ENCODE peak calls at places on chromosomes 6 and 20, in nine cellular contexts. One of them, this sample, is unnamed.

GRCh38 chr6:130780137-130780536 is 47.1 kb upstream of the SMLR1 start:
- DNase-seq in heart right ventricle: no peak
- DNase-seq in IMR-90: no peak
- DNase-seq in left ventricle myocardium inferior: no peak
- DNase-seq in prostate gland: no peak
- DNase-seq in body of pancreas: no peak
- DNase-seq in heart left ventricle: no peak
- DNase-seq in mammary epithelial cell: no peak
- DNase-seq in uterus: no peak
- DNase-seq in this sample: no peak

GRCh38 chr20:37316116-37316774 is 26.8 kb downstream of the MANBAL start:
- DNase-seq in heart right ventricle: no peak
- DNase-seq in IMR-90: no peak
- DNase-seq in left ventricle myocardium inferior: no peak
- DNase-seq in prostate gland: no peak
- DNase-seq in body of pancreas: no peak
- DNase-seq in heart left ventricle: no peak
- DNase-seq in mammary epithelial cell: no peak
- DNase-seq in uterus: no peak
- DNase-seq in this sample: no peak

GRCh38 chr20:48478370-48478769 is 349.4 kb downstream of the PREX1 start:
- DNase-seq in heart right ventricle: no peak
- DNase-seq in IMR-90: no peak
- DNase-seq in left ventricle myocardium inferior: no peak
- DNase-seq in prostate gland: no peak
- DNase-seq in body of pancreas: no peak
- DNase-seq in heart left ventricle: no peak
- DNase-seq in mammary epithelial cell: no peak
- DNase-seq in uterus: no peak
- DNase-seq in this sample: no peak

GRCh38 chr20:59214619-59215547 is 51.3 kb downstream of the ZNF831 start:
- DNase-seq in heart right ventricle: no peak
- DNase-seq in IMR-90: no peak
- DNase-seq in left ventricle myocardium inferior: no peak
- DNase-seq in prostate gland: no peak
- DNase-seq in body of pancreas: peak
- DNase-seq in heart left ventricle: no peak
- DNase-seq in mammary epithelial cell: no peak
- DNase-seq in uterus: no peak
- DNase-seq in this sample: no peak

GRCh38 chr6:137904822-137905617 is 38.0 kb downstream of the TNFAIP3 start:
- DNase-seq in heart right ventricle: peak
- DNase-seq in IMR-90: no peak
- DNase-seq in left ventricle myocardium inferior: no peak
- DNase-seq in prostate gland: no peak
- DNase-seq in body of pancreas: peak
- DNase-seq in heart left ventricle: no peak
- DNase-seq in mammary epithelial cell: no peak
- DNase-seq in uterus: no peak
- DNase-seq in this sample: no peak

GRCh38 chr20:60108397-60108796 is 150.2 kb downstream of the CDH26 start:
- DNase-seq in heart right ventricle: no peak
- DNase-seq in IMR-90: peak
- DNase-seq in left ventricle myocardium inferior: no peak
- DNase-seq in prostate gland: no peak
- DNase-seq in body of pancreas: no peak
- DNase-seq in heart left ventricle: no peak
- DNase-seq in mammary epithelial cell: no peak
- DNase-seq in uterus: no peak
- DNase-seq in this sample: no peak

GRCh38 chr6:147782302-147782701 is 273.8 kb downstream of the SAMD5 start:
- DNase-seq in heart right ventricle: no peak
- DNase-seq in IMR-90: peak
- DNase-seq in left ventricle myocardium inferior: no peak
- DNase-seq in prostate gland: no peak
- DNase-seq in body of pancreas: no peak
- DNase-seq in heart left ventricle: no peak
- DNase-seq in mammary epithelial cell: no peak
- DNase-seq in uterus: no peak
- DNase-seq in this sample: no peak

GRCh38 chr6:158894192-158894591 is 75.0 kb upstream of the EZR start:
- DNase-seq in heart right ventricle: no peak
- DNase-seq in IMR-90: peak
- DNase-seq in left ventricle myocardium inferior: no peak
- DNase-seq in prostate gland: no peak
- DNase-seq in body of pancreas: no peak
- DNase-seq in heart left ventricle: no peak
- DNase-seq in mammary epithelial cell: peak
- DNase-seq in uterus: no peak
- DNase-seq in this sample: no peak

GRCh38 chr6:54310377-54311152 is 2.3 kb downstream of the TINAG start:
- DNase-seq in heart right ventricle: no peak
- DNase-seq in IMR-90: no peak
- DNase-seq in left ventricle myocardium inferior: no peak
- DNase-seq in prostate gland: no peak
- DNase-seq in body of pancreas: no peak
- DNase-seq in heart left ventricle: no peak
- DNase-seq in mammary epithelial cell: no peak
- DNase-seq in uterus: no peak
- DNase-seq in this sample: no peak

GRCh38 chr6:140897804-140898573 is 1234.7 kb upstream of the GJE1 start:
- DNase-seq in heart right ventricle: peak
- DNase-seq in IMR-90: no peak
- DNase-seq in left ventricle myocardium inferior: no peak
- DNase-seq in prostate gland: no peak
- DNase-seq in body of pancreas: no peak
- DNase-seq in heart left ventricle: no peak
- DNase-seq in mammary epithelial cell: no peak
- DNase-seq in uterus: no peak
- DNase-seq in this sample: no peak

GRCh38 chr20:11232249-11232648 is 558.5 kb upstream of the JAG1 start:
- DNase-seq in heart right ventricle: no peak
- DNase-seq in IMR-90: no peak
- DNase-seq in left ventricle myocardium inferior: no peak
- DNase-seq in prostate gland: no peak
- DNase-seq in body of pancreas: no peak
- DNase-seq in heart left ventricle: no peak
- DNase-seq in mammary epithelial cell: no peak
- DNase-seq in uterus: no peak
- DNase-seq in this sample: no peak

DNA sequence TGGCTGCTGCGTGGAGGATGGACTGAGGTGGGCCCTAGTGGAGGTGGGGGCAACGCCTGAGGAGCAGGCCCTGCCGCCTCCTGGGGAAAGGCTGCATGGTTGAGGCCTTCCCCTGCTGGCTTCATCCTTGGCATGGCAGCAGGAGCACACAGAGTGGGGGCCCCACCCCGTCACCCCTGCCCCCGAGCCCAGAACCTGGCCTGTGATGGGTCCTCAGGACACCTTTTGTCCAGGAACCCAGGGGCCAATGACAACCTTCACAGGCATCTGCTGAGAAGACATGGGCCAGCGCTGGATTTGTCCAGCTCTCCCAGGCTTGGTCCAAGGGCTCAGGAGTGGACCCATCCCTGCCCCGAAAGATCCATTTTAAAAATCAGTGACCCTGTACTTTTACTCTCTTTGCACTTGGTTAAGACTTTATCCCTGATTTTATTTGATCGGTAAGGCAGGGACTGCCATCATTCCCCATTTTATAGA is 575 bp upstream of the SLC17A9 start:
- DNase-seq in heart right ventricle: no peak
- DNase-seq in IMR-90: no peak
- DNase-seq in left ventricle myocardium inferior: no peak
- DNase-seq in prostate gland: no peak
- DNase-seq in body of pancreas: no peak
- DNase-seq in heart left ventricle: no peak
- DNase-seq in mammary epithelial cell: no peak
- DNase-seq in uterus: no peak
- DNase-seq in this sample: no peak
- H3K27ac ChIP-seq in heart right ventricle: peak
- H3K27ac ChIP-seq in IMR-90: peak
- H3K27ac ChIP-seq in left ventricle myocardium inferior: peak
- H3K27ac ChIP-seq in prostate gland: no peak
- H3K27ac ChIP-seq in body of pancreas: no peak
- H3K27ac ChIP-seq in heart left ventricle: no peak
- H3K27ac ChIP-seq in mammary epithelial cell: no peak
- H3K27ac ChIP-seq in uterus: no peak
- H3K27ac ChIP-seq in this sample: no peak

GRCh38 chr6:34194770-34195169 is 41.9 kb upstream of the HMGA1 start:
- DNase-seq in heart right ventricle: no peak
- DNase-seq in IMR-90: no peak
- DNase-seq in left ventricle myocardium inferior: no peak
- DNase-seq in prostate gland: no peak
- DNase-seq in body of pancreas: no peak
- DNase-seq in heart left ventricle: no peak
- DNase-seq in mammary epithelial cell: no peak
- DNase-seq in uterus: no peak
- DNase-seq in this sample: no peak

GRCh38 chr6:34200340-34200971 is 36.2 kb upstream of the HMGA1 start:
- DNase-seq in heart right ventricle: no peak
- DNase-seq in IMR-90: no peak
- DNase-seq in left ventricle myocardium inferior: no peak
- DNase-seq in prostate gland: no peak
- DNase-seq in body of pancreas: no peak
- DNase-seq in heart left ventricle: no peak
- DNase-seq in mammary epithelial cell: no peak
- DNase-seq in uterus: no peak
- DNase-seq in this sample: no peak

GRCh38 chr6:34195726-34196115 is 41.0 kb upstream of the HMGA1 start:
- DNase-seq in heart right ventricle: peak
- DNase-seq in IMR-90: no peak
- DNase-seq in left ventricle myocardium inferior: no peak
- DNase-seq in prostate gland: no peak
- DNase-seq in body of pancreas: no peak
- DNase-seq in heart left ventricle: no peak
- DNase-seq in mammary epithelial cell: no peak
- DNase-seq in uterus: peak
- DNase-seq in this sample: no peak

GRCh38 chr6:34196833-34197195 is 39.9 kb upstream of the HMGA1 start:
- DNase-seq in heart right ventricle: no peak
- DNase-seq in IMR-90: no peak
- DNase-seq in left ventricle myocardium inferior: no peak
- DNase-seq in prostate gland: no peak
- DNase-seq in body of pancreas: no peak
- DNase-seq in heart left ventricle: no peak
- DNase-seq in mammary epithelial cell: no peak
- DNase-seq in uterus: no peak
- DNase-seq in this sample: no peak

GRCh38 chr6:34196116-34196832 is 40.4 kb upstream of the HMGA1 start:
- DNase-seq in heart right ventricle: peak
- DNase-seq in IMR-90: peak
- DNase-seq in left ventricle myocardium inferior: peak
- DNase-seq in prostate gland: peak
- DNase-seq in body of pancreas: peak
- DNase-seq in heart left ventricle: peak
- DNase-seq in mammary epithelial cell: peak
- DNase-seq in uterus: peak
- DNase-seq in this sample: peak
- H3K4me3 ChIP-seq in heart right ventricle: no peak
- H3K4me3 ChIP-seq in IMR-90: peak
- H3K4me3 ChIP-seq in left ventricle myocardium inferior: peak
- H3K4me3 ChIP-seq in prostate gland: peak
- H3K4me3 ChIP-seq in body of pancreas: peak
- H3K4me3 ChIP-seq in heart left ventricle: peak
- H3K4me3 ChIP-seq in mammary epithelial cell: peak
- H3K4me3 ChIP-seq in uterus: peak
- H3K4me3 ChIP-seq in this sample: peak

GRCh38 chr6:13444604-13445003 is 42.8 kb downstream of the GFOD1 start:
- DNase-seq in heart right ventricle: no peak
- DNase-seq in IMR-90: no peak
- DNase-seq in left ventricle myocardium inferior: no peak
- DNase-seq in prostate gland: no peak
- DNase-seq in body of pancreas: no peak
- DNase-seq in heart left ventricle: no peak
- DNase-seq in mammary epithelial cell: no peak
- DNase-seq in uterus: no peak
- DNase-seq in this sample: no peak
- TF ChIP-seq CTCF in heart right ventricle: no peak
- TF ChIP-seq CTCF in IMR-90: no peak
- TF ChIP-seq CTCF in left ventricle myocardium inferior: no peak
- TF ChIP-seq CTCF in prostate gland: no peak
- TF ChIP-seq CTCF in body of pancreas: no peak
- TF ChIP-seq CTCF in heart left ventricle: no peak
- TF ChIP-seq CTCF in mammary epithelial cell: no peak
- TF ChIP-seq CTCF in uterus: no peak
- TF ChIP-seq CTCF in this sample: no peak

GRCh38 chr6:111781055-111781708 is 92.1 kb downstream of the FYN start:
- DNase-seq in heart right ventricle: no peak
- DNase-seq in IMR-90: peak
- DNase-seq in left ventricle myocardium inferior: no peak
- DNase-seq in prostate gland: no peak
- DNase-seq in body of pancreas: no peak
- DNase-seq in heart left ventricle: no peak
- DNase-seq in mammary epithelial cell: peak
- DNase-seq in uterus: no peak
- DNase-seq in this sample: no peak

GRCh38 chr6:111779660-111780059 is 93.6 kb downstream of the FYN start:
- DNase-seq in heart right ventricle: no peak
- DNase-seq in IMR-90: no peak
- DNase-seq in left ventricle myocardium inferior: no peak
- DNase-seq in prostate gland: no peak
- DNase-seq in body of pancreas: no peak
- DNase-seq in heart left ventricle: no peak
- DNase-seq in mammary epithelial cell: no peak
- DNase-seq in uterus: no peak
- DNase-seq in this sample: no peak

GRCh38 chr6:111784423-111784822 is 88.8 kb downstream of the FYN start:
- DNase-seq in heart right ventricle: no peak
- DNase-seq in IMR-90: no peak
- DNase-seq in left ventricle myocardium inferior: no peak
- DNase-seq in prostate gland: no peak
- DNase-seq in body of pancreas: no peak
- DNase-seq in heart left ventricle: no peak
- DNase-seq in mammary epithelial cell: peak
- DNase-seq in uterus: no peak
- DNase-seq in this sample: no peak

GRCh38 chr6:111782887-111783286 is 90.4 kb downstream of the FYN start:
- DNase-seq in heart right ventricle: no peak
- DNase-seq in IMR-90: no peak
- DNase-seq in left ventricle myocardium inferior: no peak
- DNase-seq in prostate gland: no peak
- DNase-seq in body of pancreas: no peak
- DNase-seq in heart left ventricle: no peak
- DNase-seq in mammary epithelial cell: no peak
- DNase-seq in uterus: no peak
- DNase-seq in this sample: no peak

DNA sequence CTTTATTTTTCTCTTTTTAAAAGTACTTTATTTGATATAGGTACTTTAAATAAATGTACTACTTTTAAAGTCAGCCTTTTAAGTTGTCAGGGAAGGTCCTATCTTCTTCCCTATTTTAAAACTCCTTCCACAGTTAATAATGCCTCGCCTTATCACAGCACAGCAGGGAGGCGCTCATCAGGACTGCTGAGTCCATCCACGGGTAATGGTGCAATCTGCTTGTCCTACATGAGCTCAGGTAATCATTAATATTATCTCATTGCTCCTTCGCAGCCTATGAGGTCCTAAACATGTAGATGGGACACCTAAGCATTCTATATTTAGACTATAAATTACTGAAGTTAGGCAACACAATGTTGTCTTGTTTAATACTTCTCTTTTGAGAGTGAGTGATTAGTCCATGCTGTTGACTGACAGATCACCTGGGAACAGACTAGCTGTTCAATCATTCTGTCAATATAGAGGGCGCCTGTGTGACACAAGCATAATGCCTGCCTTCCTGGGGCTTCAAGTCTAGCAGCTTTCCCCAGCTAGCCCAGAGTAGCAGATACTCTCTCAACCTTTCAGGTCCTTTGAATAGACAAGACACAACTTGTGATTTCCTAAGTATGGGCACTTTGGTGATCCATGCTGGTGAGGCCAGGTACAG is 91.0 kb downstream of the FYN start:
- DNase-seq in heart right ventricle: no peak
- DNase-seq in IMR-90: no peak
- DNase-seq in left ventricle myocardium inferior: no peak
- DNase-seq in prostate gland: no peak
- DNase-seq in body of pancreas: no peak
- DNase-seq in heart left ventricle: no peak
- DNase-seq in mammary epithelial cell: no peak
- DNase-seq in uterus: no peak
- DNase-seq in this sample: no peak
- H3K27ac ChIP-seq in heart right ventricle: no peak
- H3K27ac ChIP-seq in IMR-90: no peak
- H3K27ac ChIP-seq in left ventricle myocardium inferior: peak
- H3K27ac ChIP-seq in prostate gland: no peak
- H3K27ac ChIP-seq in body of pancreas: no peak
- H3K27ac ChIP-seq in heart left ventricle: no peak
- H3K27ac ChIP-seq in mammary epithelial cell: no peak
- H3K27ac ChIP-seq in uterus: peak
- H3K27ac ChIP-seq in this sample: peak